ENCODE peak calls at places on chromosomes 12 and 14, in four cellular contexts. T is stimulated activated naive CD4-positive, alpha-beta T cell; J is C1 segment of cervical spinal cord; M is cardiac septum. R is an unnamed sample.

GRCh38 chr14:24212924-24213865 is at the start of gene CHMP4A:
- DNase-seq in T (peak), J (peak), M (peak), R (peak)

GRCh38 chr12:6199531-6200265 is 502 bp upstream of the CD9 start:
- DNase-seq in T (no peak), J (no peak), M (no peak), R (no peak)

GRCh38 chr14:39683711-39684110 is 251.5 kb upstream of the FBXO33 start:
- DNase-seq in T (no peak), J (no peak), M (no peak), R (no peak)

GRCh38 chr12:5514016-5514415 is 82.1 kb downstream of the NTF3 start:
- DNase-seq in T (no peak), J (no peak), M (no peak), R (no peak)

GRCh38 chr12:40099423-40099853 is 6.4 kb downstream of the SLC2A13 start:
- DNase-seq in T (no peak), J (no peak), M (no peak), R (peak)

GRCh38 chr12:126160912-126161311 is 1095.7 kb downstream of the AACS start:
- DNase-seq in T (no peak), J (no peak), M (no peak), R (no peak)

GRCh38 chr12:107558141-107558815 is 127.3 kb upstream of the PWP1 start:
- DNase-seq in T (no peak), J (no peak), M (no peak), R (no peak)

GRCh38 chr12:121843236-121843982 is 15.2 kb downstream of the HPD start:
- DNase-seq in T (no peak), J (no peak), M (no peak), R (no peak)

GRCh38 chr12:334114-334513 is 55.0 kb downstream of the KDM5A start:
- DNase-seq in T (no peak), J (no peak), M (no peak), R (no peak)

GRCh38 chr14:55874785-55875184 is 243.4 kb upstream of the PELI2 start:
- DNase-seq in T (no peak), J (no peak), M (no peak), R (no peak)

GRCh38 chr12:81095470-81096232 is 17.8 kb downstream of the ACSS3 start:
- DNase-seq in T (no peak), J (no peak), M (no peak), R (no peak)

R was measured in NCI-H2081.